ENCODE peak calls at places on chromosomes 12 and 14, in five cellular contexts. F is stomach, X is suprapubic skin, Y is upper lobe of left lung, U is HL-60. I is an unnamed sample.

GRCh38 chr14:100898935-100899840 is 4.3 kb downstream of the RTL1 start:
- DNase-seq in Y (no peak), X (no peak), F (no peak), U (no peak), I (peak)

GRCh38 chr14:64680013-64680674 is 24.1 kb upstream of the PLEKHG3 start:
- DNase-seq in F (peak), Y (no peak), X (no peak), U (no peak), I (no peak)

GRCh38 chr14:64035143-64035542 is 182.3 kb downstream of the SYNE2 start:
- DNase-seq in Y (no peak), X (no peak), F (no peak), U (no peak), I (no peak)

GRCh38 chr12:68868043-68868790 is 60.2 kb downstream of the MDM2 start:
- DNase-seq in X (no peak), F (no peak), Y (no peak), U (no peak), I (no peak)

GRCh38 chr14:69077841-69078240 is 75.1 kb downstream of the DCAF5 start:
- DNase-seq in U (no peak), Y (no peak), F (no peak), X (no peak), I (no peak)

GRCh38 chr12:57896437-57897201 is 44.7 kb upstream of the ATP23 start:
- DNase-seq in F (peak), U (no peak), Y (peak), X (peak), I (peak)

GRCh38 chr12:104456950-104457745 is 400 bp downstream of the CHST11 start:
- DNase-seq in Y (no peak), U (no peak), X (peak), F (peak), I (peak)

GRCh38 chr14:74511966-74512365 is 18.4 kb downstream of the ISCA2 start:
- DNase-seq in X (peak), U (no peak), Y (no peak), F (no peak), I (no peak)

GRCh38 chr14:66078031-66078430 is 408.1 kb upstream of the CCDC196 start:
- DNase-seq in Y (no peak), X (no peak), U (no peak), F (no peak), I (no peak)

GRCh38 chr14:103121161-103121845 is 2.0 kb upstream of the TNFAIP2 start:
- DNase-seq in X (peak), F (no peak), U (peak), Y (peak), I (no peak)
- TF ChIP-seq POLR2AphosphoS5 in X (peak), F (no peak), U (no peak), Y (peak), I (peak)

DNA sequence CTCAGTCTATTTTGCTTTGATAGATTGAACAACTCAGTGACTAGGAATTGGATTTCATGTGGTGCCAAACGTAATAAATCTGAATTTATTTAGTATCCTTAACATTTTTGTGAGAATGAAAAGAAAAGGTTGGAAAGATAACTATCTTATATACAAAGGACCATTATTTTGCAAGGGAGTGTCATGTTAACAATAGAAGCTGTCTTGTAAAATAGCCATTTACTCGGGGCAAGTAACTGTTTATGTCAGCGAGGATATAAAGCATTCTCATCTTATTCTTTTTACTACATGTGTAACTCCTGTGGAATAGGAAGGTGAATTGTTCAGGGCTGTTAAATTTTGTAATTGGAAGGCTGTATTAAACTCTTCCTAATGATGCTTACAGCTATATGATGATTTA is 5.9 kb downstream of the RERGL start:
- DNase-seq in F (no peak), X (no peak), Y (no peak), U (no peak), I (no peak)
- TF ChIP-seq POLR2AphosphoS5 in F (no peak), X (no peak), Y (no peak), U (no peak), I (no peak)

GRCh38 chr12:21933656-21934055 is 7.6 kb downstream of the ABCC9 start:
- DNase-seq in U (no peak), Y (no peak), F (no peak), X (no peak), I (no peak)
- TF ChIP-seq POLR2AphosphoS5 in U (no peak), Y (no peak), F (no peak), X (no peak), I (no peak)

GRCh38 chr14:23018107-23018506 is 8.2 kb upstream of the C14orf93 start:
- DNase-seq in F (no peak), U (no peak), Y (no peak), X (no peak), I (no peak)
- TF ChIP-seq POLR2AphosphoS5 in F (no peak), U (no peak), Y (no peak), X (no peak), I (no peak)

DNA sequence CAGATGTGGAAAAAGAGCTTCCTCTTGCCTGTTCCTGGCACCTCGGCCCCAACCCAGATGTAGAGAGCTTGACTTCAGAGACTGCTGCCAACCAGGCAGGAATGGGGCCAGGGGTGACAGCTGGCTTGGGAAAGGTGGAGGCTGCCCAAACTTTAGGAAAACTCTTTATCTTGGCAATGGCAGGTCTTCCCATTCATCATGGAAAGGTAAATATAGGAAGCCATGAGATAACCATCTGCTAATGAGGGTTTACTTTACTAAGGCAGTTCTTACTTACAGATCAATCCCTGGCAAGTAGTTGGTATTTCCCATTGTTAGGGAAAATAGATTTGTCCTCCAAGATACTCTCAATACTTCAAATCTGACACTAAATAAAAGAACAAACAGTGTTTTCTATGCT is 143.1 kb upstream of the NUDT4 start:
- DNase-seq in Y (no peak), U (no peak), X (no peak), F (peak), I (no peak)
- TF ChIP-seq POLR2AphosphoS5 in Y (no peak), U (no peak), X (no peak), F (no peak), I (no peak)

GRCh38 chr12:53974084-53975018 is at the start of gene HOTAIR:
- DNase-seq in U (no peak), X (no peak), F (no peak), Y (peak), I (no peak)

GRCh38 chr12:53972152-53972702 is 699 bp upstream of the HOXC11 start:
- DNase-seq in Y (no peak), X (no peak), F (no peak), U (no peak), I (no peak)

GRCh38 chr12:53971686-53972085 is 1.2 kb upstream of the HOXC11 start:
- DNase-seq in U (no peak), F (no peak), Y (no peak), X (no peak), I (no peak)

GRCh38 chr12:53972722-53973092 is 219 bp upstream of the HOXC11 start:
- DNase-seq in Y (no peak), X (no peak), F (no peak), U (no peak), I (no peak)

GRCh38 chr12:53973093-53974042 is at the start of gene HOXC11:
- DNase-seq in Y (peak), U (no peak), X (no peak), F (no peak), I (no peak)
- TF ChIP-seq POLR2AphosphoS5 in Y (no peak), U (no peak), X (no peak), F (no peak), I (no peak)

DNA sequence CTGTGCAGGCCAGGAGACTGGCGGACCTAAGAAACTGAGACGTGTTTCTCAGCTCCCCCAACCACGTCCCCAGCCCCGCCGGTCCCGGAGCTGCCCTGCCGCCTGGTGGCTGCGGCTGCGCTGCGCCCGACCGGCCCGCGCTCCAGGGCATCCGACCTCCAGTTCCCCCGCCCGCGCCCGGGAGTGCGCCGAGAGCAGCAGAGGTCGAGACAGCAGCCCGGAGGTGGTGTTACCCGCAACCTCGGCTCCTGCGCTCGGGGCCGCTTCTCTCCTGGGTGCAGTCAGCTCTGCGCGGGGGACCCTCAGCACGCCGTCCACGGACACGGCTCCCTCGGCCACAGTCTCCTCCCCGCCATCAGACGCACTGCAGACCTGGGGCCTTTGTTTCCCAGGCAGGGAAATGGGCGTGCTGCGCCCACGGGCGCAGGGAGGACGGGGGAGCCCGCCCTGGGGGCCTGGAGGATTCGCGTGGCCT is 21.6 kb upstream of the GPR132 start:
- DNase-seq in Y (peak), F (peak), U (peak), X (peak), I (peak)
- TF ChIP-seq POLR2AphosphoS5 in Y (no peak), F (peak), U (no peak), X (no peak), I (no peak)

DNA sequence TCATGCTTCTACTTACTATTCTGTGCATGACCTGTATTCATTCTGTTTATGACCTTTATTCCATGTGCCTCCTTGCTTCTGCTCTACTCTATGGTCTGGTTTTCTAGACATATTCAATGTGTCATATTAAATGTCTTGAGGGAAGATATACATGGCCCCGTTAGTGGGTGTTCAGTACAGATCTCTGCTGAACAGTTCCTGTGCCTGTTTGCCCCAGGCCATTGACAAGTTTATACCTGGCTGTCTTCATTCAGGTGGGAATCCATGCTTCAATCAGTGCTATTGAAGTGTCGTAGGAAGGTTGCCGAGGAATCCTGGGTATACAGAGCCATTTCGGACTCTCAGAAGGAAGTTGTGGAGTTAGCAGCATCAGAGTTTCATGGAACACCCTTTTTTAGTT is 7.4 kb upstream of the PPFIBP1 start:
- DNase-seq in Y (no peak), X (no peak), U (no peak), F (no peak), I (no peak)
- TF ChIP-seq POLR2AphosphoS5 in Y (no peak), X (no peak), U (no peak), F (no peak), I (no peak)

I was measured in breast epithelium.